ENCODE peak calls at places on chromosomes 1 and 21, in nine cellular contexts. J is upper lobe of right lung, D is tibial nerve, E is kidney, Z is heart left ventricle, H is ovary, N is GM06990, T is K562, I is Peyer's patch. Q is an unnamed sample.

GRCh38 chr1:201584510-201584991 is 45.6 kb downstream of the NAV1 start:
- DNase-seq in E (no peak), T (no peak), N (no peak), I (no peak), H (no peak), Z (peak; percentile 48), J (peak; percentile 37), D (no peak), Q (no peak)

GRCh38 chr1:192175971-192176370 is 17.7 kb downstream of the RGS18 start:
- DNase-seq in H (no peak), N (no peak), Z (no peak), T (no peak), E (no peak), I (no peak), J (no peak), D (no peak), Q (no peak)

GRCh38 chr1:161176468-161177111 is 717 bp downstream of the B4GALT3 start:
- DNase-seq in Z (no peak), E (peak; percentile 39), J (no peak), T (no peak), I (no peak), H (no peak), N (no peak), D (no peak), Q (no peak)

GRCh38 chr1:69504730-69505252 is 62.9 kb upstream of the LRRC7 start:
- DNase-seq in T (no peak), D (no peak), Z (no peak), E (no peak), J (no peak), I (no peak), N (no peak), H (no peak), Q (no peak)

GRCh38 chr21:16061194-16061593 is 331.4 kb downstream of the USP25 start:
- DNase-seq in N (no peak), H (no peak), T (no peak), Z (no peak), I (no peak), D (no peak), E (peak; percentile 53), J (no peak), Q (no peak)

GRCh38 chr1:243513726-243514491 is 258.1 kb downstream of the SDCCAG8 start:
- DNase-seq in T (no peak), E (no peak), Z (no peak), J (no peak), H (no peak), D (no peak), I (no peak), N (no peak), Q (peak; percentile 15)

GRCh38 chr1:27031235-27032118 is 18.8 kb upstream of the TENT5B start:
- DNase-seq in J (peak; percentile 90), D (no peak), N (no peak), I (peak; percentile 90), Z (peak; percentile 87), E (peak; percentile 98), T (peak; percentile 23), H (peak; percentile 72), Q (peak; percentile 51)

GRCh38 chr1:207455183-207455754 is 1.1 kb downstream of the CR2 start:
- DNase-seq in E (no peak), Z (no peak), T (no peak), I (no peak), N (no peak), H (no peak), J (no peak), D (no peak), Q (no peak)

GRCh38 chr1:71345491-71345890 is 264.7 kb upstream of the ZRANB2 start:
- DNase-seq in E (no peak), H (no peak), I (no peak), T (no peak), Z (no peak), J (no peak), D (no peak), N (no peak), Q (no peak)

GRCh38 chr1:39154553-39155361 is 49.7 kb upstream of the MACF1 start:
- DNase-seq in T (no peak), Z (peak; percentile 43), E (no peak), H (no peak), J (no peak), I (no peak), N (no peak), D (no peak), Q (peak; percentile 85)

GRCh38 chr1:193355179-193355578 is 168.8 kb upstream of the B3GALT2 start:
- DNase-seq in T (no peak), I (no peak), H (no peak), D (no peak), Z (no peak), J (no peak), E (no peak), N (no peak), Q (no peak)

GRCh38 chr1:169348356-169349036 is 19.1 kb downstream of the NME7 start:
- DNase-seq in I (no peak), E (no peak), D (no peak), N (no peak), J (no peak), T (peak; percentile 28), H (no peak), Z (peak; percentile 11), Q (no peak)

GRCh38 chr1:163069142-163069541 is at the start of gene RGS4:
- DNase-seq in T (no peak), D (no peak), Z (peak; percentile 67), N (no peak), J (no peak), I (no peak), E (peak; percentile 67), H (peak; percentile 40), Q (peak; percentile 75)

GRCh38 chr21:29338256-29338655 is 39.5 kb downstream of the BACH1 start:
- DNase-seq in D (no peak), J (no peak), I (no peak), H (no peak), T (no peak), E (no peak), Z (no peak), N (no peak), Q (no peak)

GRCh38 chr1:154772611-154773515 is 97.2 kb downstream of the KCNN3 start:
- DNase-seq in T (no peak), I (no peak), D (no peak), N (no peak), J (peak; percentile 29), H (no peak), Z (no peak), E (no peak), Q (no peak)

GRCh38 chr1:67626495-67627235 is 58.3 kb upstream of the GADD45A start:
- DNase-seq in N (no peak), J (no peak), Z (no peak), E (no peak), D (no peak), I (no peak), H (no peak), T (no peak), Q (no peak)

GRCh38 chr21:39645331-39645730 is 32.6 kb downstream of the B3GALT5 start:
- DNase-seq in N (no peak), J (peak; percentile 21), I (peak; percentile 26), E (no peak), Z (no peak), H (no peak), T (no peak), D (no peak), Q (no peak)

GRCh38 chr1:119225831-119226230 is 85.4 kb upstream of the WARS2 start:
- DNase-seq in E (no peak), D (no peak), T (no peak), I (no peak), Z (no peak), N (no peak), H (no peak), J (no peak), Q (no peak)

GRCh38 chr1:116494351-116494692 is 76.5 kb downstream of the CD58 start:
- DNase-seq in T (no peak), I (no peak), E (peak; percentile 66), N (no peak), D (no peak), Z (no peak), H (no peak), J (no peak), Q (no peak)

GRCh38 chr1:92923664-92924063 is 37.6 kb downstream of the DIPK1A start:
- DNase-seq in N (no peak), D (no peak), T (no peak), I (no peak), E (no peak), H (no peak), J (no peak), Z (no peak), Q (no peak)

GRCh38 chr1:229058111-229058551 is 212.8 kb upstream of the RAB4A start:
- DNase-seq in E (no peak), I (no peak), N (no peak), J (no peak), T (no peak), H (no peak), D (no peak), Z (no peak), Q (no peak)

GRCh38 chr1:184790642-184791041 is 36.0 kb upstream of the EDEM3 start:
- DNase-seq in T (no peak), H (no peak), Z (no peak), I (no peak), D (no peak), N (no peak), E (no peak), J (no peak), Q (no peak)

GRCh38 chr21:42496839-42497202 is 797 bp upstream of the RSPH1 start:
- DNase-seq in I (no peak), E (no peak), H (no peak), T (no peak), N (no peak), D (no peak), Z (no peak), J (no peak), Q (no peak)

GRCh38 chr1:87501738-87502137 is 173.1 kb downstream of the LMO4 start:
- DNase-seq in N (no peak), T (no peak), E (no peak), H (no peak), Z (no peak), D (no peak), J (no peak), I (no peak), Q (no peak)
- TF ChIP-seq CTCF in N (no peak), T (peak; percentile 7), E (no peak), H (no peak), Z (no peak), D (no peak), J (no peak), I (no peak), Q (peak; percentile 19)

GRCh38 chr1:7501723-7502334 is 269.3 kb upstream of the VAMP3 start:
- DNase-seq in N (no peak), T (no peak), J (no peak), Z (no peak), H (no peak), I (no peak), E (no peak), D (no peak), Q (no peak)
- H3K4me3 ChIP-seq in N (no peak overlapping the region), T (no peak overlapping the region), J (no peak overlapping the region), Z (no peak overlapping the region), H (no peak overlapping the region), I (no peak overlapping the region), E (no peak overlapping the region), D (no peak overlapping the region), Q (no peak overlapping the region)

GRCh38 chr1:54871275-54872040 is 15.5 kb downstream of the DHCR24 start:
- DNase-seq in N (no peak), I (no peak), Z (no peak), T (peak; percentile 7), J (peak; percentile 53), E (no peak), H (no peak), D (no peak), Q (no peak)
- H3K36me3 ChIP-seq in N (peaks cover 49% of the 10 kb centered on the region), I (peaks cover 71% of the 10 kb centered on the region), Z (peaks cover 45% of the 10 kb centered on the region), T (peaks cover 93% of the 10 kb centered on the region), J (peaks cover 56% of the 10 kb centered on the region), E (peaks cover 3% of the 10 kb centered on the region), H (no peaks in the 10 kb centered on the region), D (no peaks in the 10 kb centered on the region), Q (peaks cover 23% of the 10 kb centered on the region)

GRCh38 chr1:247118946-247119446 is 14.8 kb upstream of the ZNF669 start:
- DNase-seq in D (no peak), H (no peak), E (no peak), N (peak; percentile 38), Z (no peak), I (no peak), J (no peak), T (peak; percentile 52), Q (no peak)
- TF ChIP-seq CTCF in D (no peak), H (no peak), E (no peak), N (peak; percentile 10), Z (no peak), I (no peak), J (no peak), T (peak; percentile 45), Q (peak; percentile 28)

Q was measured in BJ.